ENCODE peak calls at places on chromosomes 13 and 19, in four cellular contexts. One of them, this sample, is unnamed.

GRCh38 chr19:1799695-1800342 is 12.3 kb downstream of the ATP8B3 start:
- DNase-seq in HEK293T: no peak
- DNase-seq in K562: no peak
- DNase-seq in GM12878: no peak
- DNase-seq in this sample: no peak

GRCh38 chr13:60282708-60283107 is 114.3 kb upstream of the TDRD3 start:
- DNase-seq in HEK293T: no peak
- DNase-seq in K562: no peak
- DNase-seq in GM12878: no peak
- DNase-seq in this sample: no peak

GRCh38 chr19:45824041-45824471 is 8.9 kb upstream of the RSPH6A start:
- DNase-seq in HEK293T: no peak
- DNase-seq in K562: no peak
- DNase-seq in GM12878: no peak
- DNase-seq in this sample: no peak

GRCh38 chr19:19642506-19643157 is 825 bp downstream of the GMIP start:
- DNase-seq in HEK293T: no peak
- DNase-seq in K562: peak
- DNase-seq in GM12878: no peak
- DNase-seq in this sample: no peak

GRCh38 chr19:50050406-50051223 is 24.8 kb downstream of the ZNF473 start:
- DNase-seq in HEK293T: peak
- DNase-seq in K562: peak
- DNase-seq in GM12878: peak
- DNase-seq in this sample: no peak

GRCh38 chr19:57552432-57552831 is 7.2 kb downstream of the ZNF550 start:
- DNase-seq in HEK293T: no peak
- DNase-seq in K562: no peak
- DNase-seq in GM12878: no peak
- DNase-seq in this sample: no peak

GRCh38 chr13:106471957-106472543 is 63.4 kb downstream of the EFNB2 start:
- DNase-seq in HEK293T: peak
- DNase-seq in K562: peak
- DNase-seq in GM12878: no peak
- DNase-seq in this sample: peak

GRCh38 chr13:95535243-95535642 is 17.3 kb upstream of the CLDN10 start:
- DNase-seq in HEK293T: no peak
- DNase-seq in K562: no peak
- DNase-seq in GM12878: no peak
- DNase-seq in this sample: peak

GRCh38 chr19:44808463-44809371 is at the start of gene BCAM:
- DNase-seq in HEK293T: peak
- DNase-seq in K562: peak
- DNase-seq in GM12878: no peak
- DNase-seq in this sample: peak

GRCh38 chr13:99133230-99133629 is 67.4 kb upstream of the UBAC2 start:
- DNase-seq in HEK293T: no peak
- DNase-seq in K562: no peak
- DNase-seq in GM12878: no peak
- DNase-seq in this sample: no peak

GRCh38 chr13:74550039-74550438 is 415.8 kb upstream of the KLF12 start:
- DNase-seq in HEK293T: no peak
- DNase-seq in K562: no peak
- DNase-seq in GM12878: no peak
- DNase-seq in this sample: no peak

GRCh38 chr19:19858751-19859150 is 6.9 kb upstream of the ZNF253 start:
- DNase-seq in HEK293T: no peak
- DNase-seq in K562: no peak
- DNase-seq in GM12878: no peak
- DNase-seq in this sample: no peak

GRCh38 chr19:32642771-32643170 is 32.2 kb downstream of the ANKRD27 start:
- DNase-seq in HEK293T: no peak
- DNase-seq in K562: no peak
- DNase-seq in GM12878: no peak
- DNase-seq in this sample: no peak

GRCh38 chr19:58381460-58382220 is 810 bp upstream of the ZNF837 start:
- DNase-seq in HEK293T: no peak
- DNase-seq in K562: no peak
- DNase-seq in GM12878: no peak
- DNase-seq in this sample: no peak

GRCh38 chr19:16739546-16739945 is 19.9 kb downstream of the NWD1 start:
- DNase-seq in HEK293T: no peak
- DNase-seq in K562: no peak
- DNase-seq in GM12878: no peak
- DNase-seq in this sample: no peak

GRCh38 chr19:32652893-32653625 is 21.9 kb downstream of the ANKRD27 start:
- DNase-seq in HEK293T: no peak
- DNase-seq in K562: no peak
- DNase-seq in GM12878: no peak
- DNase-seq in this sample: no peak

GRCh38 chr19:53980553-53981407 is 10.7 kb upstream of the CACNG6 start:
- DNase-seq in HEK293T: peak
- DNase-seq in K562: peak
- DNase-seq in GM12878: no peak
- DNase-seq in this sample: peak

GRCh38 chr13:111425326-111425725 is 104.9 kb downstream of the TEX29 start:
- DNase-seq in HEK293T: no peak
- DNase-seq in K562: no peak
- DNase-seq in GM12878: no peak
- DNase-seq in this sample: no peak

GRCh38 chr19:34253711-34254551 is 423 bp upstream of the GARRE1 start:
- DNase-seq in HEK293T: no peak
- DNase-seq in K562: no peak
- DNase-seq in GM12878: no peak
- DNase-seq in this sample: peak

GRCh38 chr19:16988661-16989060 is 37.9 kb downstream of the CPAMD8 start:
- DNase-seq in HEK293T: no peak
- DNase-seq in K562: no peak
- DNase-seq in GM12878: no peak
- DNase-seq in this sample: no peak

GRCh38 chr19:850221-850978 is 1.7 kb upstream of the ELANE start:
- DNase-seq in HEK293T: no peak
- DNase-seq in K562: peak
- DNase-seq in GM12878: no peak
- DNase-seq in this sample: no peak

GRCh38 chr19:51931921-51932320 is 4.6 kb downstream of the ZNF613 start:
- DNase-seq in HEK293T: no peak
- DNase-seq in K562: no peak
- DNase-seq in GM12878: no peak
- DNase-seq in this sample: no peak

GRCh38 chr19:3977242-3978143 is 6.6 kb upstream of the DAPK3 start:
- DNase-seq in HEK293T: no peak
- DNase-seq in K562: peak
- DNase-seq in GM12878: no peak
- DNase-seq in this sample: no peak

GRCh38 chr19:623974-624373 is 9.4 kb downstream of the POLRMT start:
- DNase-seq in HEK293T: no peak
- DNase-seq in K562: no peak
- DNase-seq in GM12878: no peak
- DNase-seq in this sample: no peak

GRCh38 chr19:2813235-2814160 is 6.2 kb upstream of the ZNF554 start:
- DNase-seq in HEK293T: no peak
- DNase-seq in K562: no peak
- DNase-seq in GM12878: no peak
- DNase-seq in this sample: no peak

GRCh38 chr19:1206063-1206732 is 620 bp downstream of the STK11 start:
- DNase-seq in HEK293T: no peak
- DNase-seq in K562: no peak
- DNase-seq in GM12878: no peak
- DNase-seq in this sample: no peak

GRCh38 chr13:41492432-41493267 is 35.3 kb downstream of the RGCC start:
- DNase-seq in HEK293T: no peak
- DNase-seq in K562: no peak
- DNase-seq in GM12878: no peak
- DNase-seq in this sample: no peak

GRCh38 chr19:1221141-1221903 is 15.7 kb downstream of the STK11 start:
- DNase-seq in HEK293T: no peak
- DNase-seq in K562: no peak
- DNase-seq in GM12878: no peak
- DNase-seq in this sample: peak

DNA sequence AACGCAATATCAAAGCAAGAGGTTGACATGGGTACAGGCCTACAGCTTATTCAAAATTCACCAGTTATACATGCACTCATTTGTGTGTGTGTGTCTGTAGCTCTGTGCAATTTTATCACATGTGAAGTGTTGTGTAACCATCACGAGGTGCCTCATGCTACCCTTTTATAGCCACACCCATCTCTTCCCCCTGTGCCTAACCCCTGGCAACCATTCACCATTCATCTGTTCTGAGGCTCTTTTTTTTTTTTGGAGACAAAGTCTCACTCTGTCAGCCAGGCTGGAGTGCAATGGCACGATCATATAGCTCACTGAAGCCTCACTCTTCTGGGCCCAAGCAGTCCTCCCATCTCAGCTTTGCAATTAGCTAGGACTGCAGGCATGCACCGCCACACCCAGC is 78.4 kb downstream of the DPF1 start:
- DNase-seq in HEK293T: no peak
- DNase-seq in K562: no peak
- DNase-seq in GM12878: no peak
- DNase-seq in this sample: no peak
- TF ChIP-seq TARDBP in HEK293T: no peak
- TF ChIP-seq TARDBP in K562: no peak
- TF ChIP-seq TARDBP in GM12878: no peak
- TF ChIP-seq TARDBP in this sample: no peak

GRCh38 chr19:36149673-36150406 is 2.4 kb downstream of the COX7A1 start:
- DNase-seq in HEK293T: no peak
- DNase-seq in K562: no peak
- DNase-seq in GM12878: no peak
- DNase-seq in this sample: no peak

GRCh38 chr19:36150586-36150985 is 1.7 kb downstream of the COX7A1 start:
- DNase-seq in HEK293T: no peak
- DNase-seq in K562: no peak
- DNase-seq in GM12878: no peak
- DNase-seq in this sample: no peak

GRCh38 chr19:36152886-36153525 is 759 bp upstream of the COX7A1 start:
- DNase-seq in HEK293T: no peak
- DNase-seq in K562: no peak
- DNase-seq in GM12878: no peak
- DNase-seq in this sample: no peak

GRCh38 chr19:36151144-36152051 is 849 bp downstream of the COX7A1 start:
- DNase-seq in HEK293T: no peak
- DNase-seq in K562: no peak
- DNase-seq in GM12878: no peak
- DNase-seq in this sample: no peak

DNA sequence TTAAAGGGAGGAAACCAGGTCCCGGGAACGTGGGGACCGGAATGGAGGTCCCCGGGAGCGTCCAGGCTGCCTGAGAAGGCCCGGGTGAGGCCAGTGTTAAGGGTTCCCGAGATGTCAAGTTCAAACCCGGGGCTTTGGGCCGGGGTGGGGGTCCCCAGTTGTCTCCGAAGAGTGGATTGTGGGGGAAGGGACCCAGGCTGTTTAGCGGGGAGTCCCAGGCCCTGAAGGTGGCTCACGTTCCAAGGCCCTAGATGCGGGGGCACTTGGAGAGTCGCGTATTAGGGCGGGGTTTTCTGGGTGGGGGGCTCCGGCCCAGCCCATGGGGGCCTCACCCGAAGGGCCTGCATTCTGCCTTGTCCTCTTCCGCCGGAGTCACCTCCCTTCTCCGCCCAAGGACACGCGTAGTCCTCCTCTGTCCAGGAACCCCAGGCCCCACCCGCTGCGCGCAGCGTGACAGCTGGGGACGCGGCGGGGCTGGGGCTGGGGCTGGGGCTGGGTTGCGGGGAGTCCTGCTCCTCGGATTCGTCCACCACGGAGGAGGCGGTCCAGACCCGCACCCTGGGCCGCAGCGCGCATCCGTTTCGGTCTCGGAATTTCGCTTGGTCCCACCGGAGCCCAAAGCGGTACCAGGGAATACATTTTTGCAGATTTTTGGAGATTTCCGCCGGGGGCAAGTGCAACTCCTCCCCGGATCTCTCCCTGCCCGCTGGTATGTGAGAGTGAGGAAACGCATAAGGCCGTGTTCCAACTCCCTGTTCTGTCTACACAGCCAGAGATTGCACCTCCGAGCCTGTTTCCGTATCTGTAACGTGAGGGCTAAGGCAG is at the start of gene COX7A1:
- DNase-seq in HEK293T: no peak
- DNase-seq in K562: no peak
- DNase-seq in GM12878: no peak
- DNase-seq in this sample: no peak
- TF ChIP-seq TARDBP in HEK293T: no peak
- TF ChIP-seq TARDBP in K562: no peak
- TF ChIP-seq TARDBP in GM12878: no peak
- TF ChIP-seq TARDBP in this sample: no peak

DNA sequence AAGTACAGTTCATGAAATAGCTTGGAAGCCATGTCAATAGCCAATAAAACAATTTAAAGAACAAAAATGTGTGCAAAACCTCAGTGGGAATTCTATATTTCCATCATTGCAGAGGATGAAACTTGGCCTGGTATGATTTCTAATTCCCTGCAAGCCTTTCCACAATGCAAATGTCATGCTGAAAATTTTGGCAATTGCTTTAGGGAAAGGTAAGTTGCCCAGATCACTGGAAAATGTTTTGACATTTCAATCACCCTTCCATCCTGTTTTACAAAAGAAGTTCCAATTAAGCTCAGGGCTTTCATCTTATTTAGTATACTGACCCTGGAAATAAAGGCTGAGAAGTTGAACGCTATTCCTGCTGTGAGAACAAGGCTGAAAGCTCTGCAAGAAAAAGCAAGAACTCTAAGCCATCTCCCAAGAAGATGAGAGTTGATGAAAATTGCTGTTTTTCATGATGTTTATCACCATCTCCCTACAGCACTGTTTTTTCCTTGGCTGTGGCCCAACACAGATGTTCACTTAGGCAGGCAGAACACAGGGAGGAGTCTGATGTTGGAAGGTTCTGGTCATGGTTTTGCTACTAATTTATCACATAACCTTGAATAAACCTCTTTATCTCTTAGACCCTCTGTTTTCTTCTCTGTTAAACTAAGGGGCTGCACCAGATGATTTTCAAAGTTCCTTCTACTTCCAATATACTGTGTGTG is 263.7 kb downstream of the KCTD12 start:
- DNase-seq in HEK293T: no peak
- DNase-seq in K562: no peak
- DNase-seq in GM12878: no peak
- DNase-seq in this sample: no peak
- TF ChIP-seq TARDBP in HEK293T: no peak
- TF ChIP-seq TARDBP in K562: no peak
- TF ChIP-seq TARDBP in GM12878: no peak
- TF ChIP-seq TARDBP in this sample: no peak

GRCh38 chr19:10519421-10519820 is 2.2 kb upstream of the S1PR5 start:
- DNase-seq in HEK293T: no peak
- DNase-seq in K562: no peak
- DNase-seq in GM12878: no peak
- DNase-seq in this sample: no peak

GRCh38 chr19:10516671-10517286 is 468 bp downstream of the S1PR5 start:
- DNase-seq in HEK293T: no peak
- DNase-seq in K562: no peak
- DNase-seq in GM12878: no peak
- DNase-seq in this sample: no peak

GRCh38 chr19:10518444-10519361 is 1.5 kb upstream of the S1PR5 start:
- DNase-seq in HEK293T: no peak
- DNase-seq in K562: no peak
- DNase-seq in GM12878: no peak
- DNase-seq in this sample: no peak

GRCh38 chr19:10517361-10517759 is at the start of gene S1PR5:
- DNase-seq in HEK293T: peak
- DNase-seq in K562: peak
- DNase-seq in GM12878: no peak
- DNase-seq in this sample: no peak

GRCh38 chr19:10517760-10518443 is 655 bp upstream of the S1PR5 start:
- DNase-seq in HEK293T: peak
- DNase-seq in K562: peak
- DNase-seq in GM12878: no peak
- DNase-seq in this sample: no peak
- TF ChIP-seq TARDBP in HEK293T: no peak
- TF ChIP-seq TARDBP in K562: no peak
- TF ChIP-seq TARDBP in GM12878: no peak
- TF ChIP-seq TARDBP in this sample: no peak